ENCODE peak calls at places on chromosomes 16 and 17, in five cellular contexts. O, S, L, B and A are unnamed samples.

GRCh38 chr17:36892112-36892838 is 45.0 kb upstream of the LHX1 start:
- DNase-seq in O (no peak), L (peak), S (no peak), B (no peak), A (no peak)

GRCh38 chr16:57475711-57476339 is 10.5 kb downstream of the DOK4 start:
- DNase-seq in B (no peak), S (peak), O (peak), L (peak), A (peak)

GRCh38 chr17:2943971-2944370 is 119.4 kb downstream of the OR1D5 start:
- DNase-seq in B (no peak), O (no peak), S (no peak), L (no peak), A (no peak)

GRCh38 chr16:769934-770333 is 9.4 kb downstream of the MSLN start:
- DNase-seq in O (no peak), L (no peak), B (no peak), S (no peak), A (no peak)

GRCh38 chr17:36092228-36092627 is 2.3 kb upstream of the CCL3 start:
- DNase-seq in S (no peak), L (no peak), B (no peak), O (no peak), A (no peak)

GRCh38 chr16:85401917-85402766 is 211.0 kb upstream of the GSE1 start:
- DNase-seq in O (no peak), S (no peak), L (no peak), B (peak), A (no peak)

GRCh38 chr17:41492771-41493170 is 3.1 kb upstream of the KRT36 start:
- DNase-seq in B (peak), S (no peak), O (peak), L (no peak), A (peak)

GRCh38 chr16:89131783-89132182 is 38.1 kb downstream of the ACSF3 start:
- DNase-seq in S (no peak), L (peak), B (peak), O (no peak), A (no peak)

GRCh38 chr16:1330260-1330914 is 3.1 kb upstream of the BAIAP3 start:
- DNase-seq in B (no peak), O (no peak), S (no peak), L (no peak), A (no peak)

GRCh38 chr16:53922805-53923645 is 219.1 kb downstream of the FTO start:
- DNase-seq in O (peak), B (no peak), L (no peak), S (no peak), A (no peak)

GRCh38 chr16:53925011-53925410 is 221.1 kb downstream of the FTO start:
- DNase-seq in L (no peak), B (no peak), S (no peak), O (no peak), A (no peak)

GRCh38 chr16:53922067-53922804 is 218.3 kb downstream of the FTO start:
- DNase-seq in O (no peak), B (no peak), L (no peak), S (no peak), A (no peak)

GRCh38 chr16:53924311-53924860 is 220.4 kb downstream of the FTO start:
- DNase-seq in L (no peak), S (no peak), O (no peak), B (no peak), A (peak)

GRCh38 chr16:53926209-53926608 is 222.3 kb downstream of the FTO start:
- DNase-seq in S (no peak), O (no peak), L (no peak), B (no peak), A (no peak)
- TF ChIP-seq CTCF in S (no peak), O (no peak), L (no peak), B (no peak), A (no peak)

GRCh38 chr16:68223072-68223471 is 12.9 kb downstream of the ESRP2 start:
- DNase-seq in O (no peak), B (no peak), S (no peak), L (no peak), A (no peak)
- TF ChIP-seq CTCF in O (no peak), B (no peak), S (no peak), L (no peak), A (no peak)

GRCh38 chr17:77528516-77529327 is 388.0 kb downstream of the SEC14L1 start:
- DNase-seq in B (peak), O (no peak), L (no peak), S (peak), A (no peak)
- TF ChIP-seq CTCF in B (no peak), O (no peak), L (no peak), S (peak), A (no peak)

GRCh38 chr16:80656731-80657150 is 115.9 kb downstream of the DYNLRB2 start:
- DNase-seq in O (no peak), B (no peak), S (no peak), L (no peak), A (no peak)

GRCh38 chr16:80656161-80656560 is 115.4 kb downstream of the DYNLRB2 start:
- DNase-seq in O (no peak), B (no peak), S (no peak), L (no peak), A (no peak)

GRCh38 chr16:80663078-80663477 is 122.3 kb downstream of the DYNLRB2 start:
- DNase-seq in S (no peak), B (no peak), O (no peak), L (no peak), A (no peak)

GRCh38 chr16:80655751-80656150 is 115.0 kb downstream of the DYNLRB2 start:
- DNase-seq in B (no peak), O (no peak), S (no peak), L (no peak), A (no peak)

DNA sequence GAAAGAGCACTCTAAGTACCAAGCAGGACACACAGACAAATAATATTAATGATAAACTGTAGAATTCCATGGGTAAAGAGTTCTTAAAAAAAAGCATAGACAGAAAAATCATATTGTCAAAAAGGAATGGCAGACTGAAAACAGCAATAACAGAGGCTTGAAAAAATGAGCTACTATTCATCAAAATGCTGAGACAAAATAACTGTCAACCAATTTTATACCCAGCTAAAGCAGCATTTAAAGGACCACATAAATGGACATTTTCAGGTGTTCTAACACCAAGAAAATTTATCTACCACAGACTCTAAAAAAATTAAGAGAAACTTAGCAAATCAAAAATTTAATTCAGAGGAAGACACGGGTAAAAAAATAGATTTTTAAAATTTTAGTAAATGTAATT is 119.1 kb downstream of the DYNLRB2 start:
- DNase-seq in L (no peak), S (no peak), B (no peak), O (no peak), A (no peak)
- TF ChIP-seq CTCF in L (no peak), S (no peak), B (no peak), O (no peak), A (no peak)

DNA sequence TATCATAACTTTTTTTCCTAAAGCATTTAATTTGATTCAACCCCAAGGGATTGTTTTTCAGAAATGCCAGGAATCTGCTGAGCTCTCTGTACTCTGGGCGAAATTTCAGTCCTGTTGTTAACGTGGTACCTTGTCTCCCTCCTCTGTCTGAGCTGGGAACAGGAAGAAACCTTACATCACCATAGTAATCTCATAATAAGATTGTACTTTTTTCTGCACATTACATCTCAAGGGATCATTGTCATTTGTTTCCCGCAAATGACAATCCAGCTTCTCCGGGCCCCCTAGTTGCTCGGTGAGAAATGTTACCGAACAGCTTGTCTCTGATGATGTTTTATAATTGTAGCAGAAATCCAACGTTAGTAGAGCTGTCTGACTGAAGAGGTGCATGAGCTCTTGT is 152.7 kb upstream of the ERCC4 start:
- DNase-seq in L (no peak), S (no peak), B (no peak), O (no peak), A (peak)
- TF ChIP-seq CTCF in L (no peak), S (peak), B (peak), O (no peak), A (no peak)